ENCODE peak calls at places on chromosomes 7 and 10, in six cellular contexts. D, G, A, S, K and U are unnamed samples.

GRCh38 chr7:131633342-131633843 is 77.0 kb upstream of the PODXL start:
- DNase-seq in D (peak; percentile 51), G (peak; percentile 76), A (no peak), S (no peak), K (no peak), U (no peak)

GRCh38 chr7:142856565-142857245 is 1.8 kb downstream of the EPHB6 start:
- DNase-seq in D (no peak), G (no peak), A (no peak), S (no peak), K (no peak), U (no peak)

GRCh38 chr7:29308424-29308823 is 113.8 kb downstream of the CHN2 start:
- DNase-seq in D (no peak), G (no peak), A (no peak), S (no peak), K (no peak), U (no peak)

GRCh38 chr7:16235152-16235526 is 186.2 kb downstream of the CRPPA start:
- DNase-seq in D (no peak), G (no peak), A (no peak), S (no peak), K (no peak), U (no peak)

GRCh38 chr7:84091318-84091717 is 103.3 kb downstream of the SEMA3A start:
- DNase-seq in D (no peak), G (no peak), A (no peak), S (no peak), K (no peak), U (no peak)

GRCh38 chr10:32156031-32156495 is 99.8 kb upstream of the KIF5B start:
- DNase-seq in D (no peak), G (no peak), A (no peak), S (no peak), K (no peak), U (no peak)

GRCh38 chr10:117745301-117745700 is 202.8 kb downstream of the EMX2 start:
- DNase-seq in D (no peak), G (peak; percentile 26), A (no peak), S (no peak), K (no peak), U (no peak)

GRCh38 chr7:111527545-111527944 is 34.7 kb downstream of the IMMP2L start:
- DNase-seq in D (no peak), G (no peak), A (no peak), S (no peak), K (no peak), U (no peak)

DNA sequence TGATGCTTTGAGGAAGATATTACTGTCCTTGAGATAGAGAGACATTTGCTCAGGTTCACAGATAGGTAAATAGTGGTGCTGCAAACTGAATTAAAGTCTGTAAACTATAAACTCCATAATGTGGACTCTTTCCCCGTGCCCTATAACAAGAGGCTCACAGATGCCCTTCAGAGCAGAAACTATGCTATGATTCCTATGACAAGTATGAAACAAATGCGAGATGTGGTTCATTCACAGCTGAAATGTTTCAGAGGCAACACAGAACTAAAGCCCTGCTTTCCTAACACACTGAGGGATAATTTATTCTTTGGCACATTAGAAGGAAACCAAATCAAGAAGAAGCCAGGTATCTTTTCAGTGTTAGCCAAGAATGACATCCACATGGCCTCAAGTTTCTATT is 13.4 kb downstream of the CHUK start:
- DNase-seq in D (no peak), G (no peak), A (no peak), S (no peak), K (no peak), U (no peak)
- H3K36me3 ChIP-seq in D (peaks cover 30% of the 10 kb centered on the region), G (peaks cover 73% of the 10 kb centered on the region), A (peaks cover 36% of the 10 kb centered on the region), S (peaks cover 67% of the 10 kb centered on the region), K (no peaks in the 10 kb centered on the region), U (peaks cover 99% of the 10 kb centered on the region)

GRCh38 chr10:128612631-128613030 is 486.4 kb upstream of the MKI67 start:
- DNase-seq in D (no peak), G (no peak), A (no peak), S (no peak), K (no peak), U (no peak)
- TF ChIP-seq CTCF in D (no peak), G (no peak), A (no peak), S (no peak), K (no peak), U (no peak)

GRCh38 chr7:155681663-155682062 is 37.2 kb downstream of the RBM33 start:
- DNase-seq in D (no peak), G (no peak), A (no peak), S (no peak), K (no peak), U (no peak)
- H3K36me3 ChIP-seq in D (peaks cover 13% of the 10 kb centered on the region), G (peaks cover 32% of the 10 kb centered on the region), A (peaks cover 33% of the 10 kb centered on the region), S (peaks cover 10% of the 10 kb centered on the region), K (peaks cover 7% of the 10 kb centered on the region), U (peaks cover 52% of the 10 kb centered on the region)

DNA sequence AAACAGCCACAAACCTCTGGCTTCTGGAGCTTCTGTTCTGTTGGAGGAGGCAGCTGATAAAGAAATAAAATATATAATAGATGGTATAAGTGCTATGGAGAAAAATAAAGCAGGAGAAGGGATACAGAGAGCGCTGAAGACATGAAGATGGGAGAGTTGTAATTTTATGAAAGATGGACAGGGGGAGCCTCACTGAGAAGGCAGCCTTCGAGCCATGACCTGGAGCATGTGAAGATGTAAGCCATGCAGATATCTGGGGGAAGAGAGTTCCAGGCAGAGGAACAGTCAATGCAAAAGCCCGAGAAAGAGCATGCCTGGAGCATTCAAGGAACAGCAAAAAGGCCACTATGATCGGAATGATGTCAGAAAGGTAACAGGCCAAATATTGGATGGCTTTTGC is 187.5 kb downstream of the KIAA1217 start:
- DNase-seq in D (no peak), G (no peak), A (no peak), S (no peak), K (no peak), U (no peak)
- TF ChIP-seq CTCF in D (peak; percentile 45), G (no peak), A (peak; percentile 1), S (no peak), K (no peak), U (peak; percentile 21)

GRCh38 chr7:74400420-74401136 is 53.1 kb upstream of the GTF2IRD1 start:
- DNase-seq in D (no peak), G (no peak), A (no peak), S (no peak), K (no peak), U (no peak)

GRCh38 chr7:74395745-74396311 is 57.9 kb upstream of the GTF2IRD1 start:
- DNase-seq in D (no peak), G (no peak), A (no peak), S (no peak), K (no peak), U (no peak)

GRCh38 chr7:74399006-74399405 is 54.7 kb upstream of the GTF2IRD1 start:
- DNase-seq in D (no peak), G (no peak), A (no peak), S (no peak), K (no peak), U (no peak)

GRCh38 chr7:74398426-74398825 is 55.3 kb upstream of the GTF2IRD1 start:
- DNase-seq in D (no peak), G (no peak), A (no peak), S (no peak), K (no peak), U (no peak)

GRCh38 chr7:74396993-74397392 is 56.7 kb upstream of the GTF2IRD1 start:
- DNase-seq in D (no peak), G (no peak), A (no peak), S (no peak), K (no peak), U (no peak)
- H3K36me3 ChIP-seq in D (peaks cover 38% of the 10 kb centered on the region), G (peaks cover 12% of the 10 kb centered on the region), A (no peaks in the 10 kb centered on the region), S (peaks cover 29% of the 10 kb centered on the region), K (peaks cover 6% of the 10 kb centered on the region), U (peaks cover 40% of the 10 kb centered on the region)

GRCh38 chr7:117312593-117312992 is 10.3 kb downstream of the WNT2 start:
- DNase-seq in D (no peak), G (no peak), A (no peak), S (no peak), K (no peak), U (no peak)
- TF ChIP-seq CTCF in D (peak; percentile 15), G (no peak), A (no peak), S (no peak), K (no peak), U (no peak)

GRCh38 chr10:93346060-93346459 is 136.1 kb downstream of the MYOF start:
- DNase-seq in D (no peak), G (no peak), A (no peak), S (no peak), K (no peak), U (no peak)
- H3K36me3 ChIP-seq in D (peaks cover 93% of the 10 kb centered on the region), G (peaks cover 62% of the 10 kb centered on the region), A (no peaks in the 10 kb centered on the region), S (peaks cover 60% of the 10 kb centered on the region), K (no peaks in the 10 kb centered on the region), U (peaks cover 77% of the 10 kb centered on the region)